ENCODE peak calls at places on chromosomes 3 and 15, in eight cellular contexts. R, Z, T, P, M, N, C and S are unnamed samples.

GRCh38 chr3:99625643-99626414 is 12.6 kb upstream of the COL8A1 start:
- DNase-seq in R (no peak), Z (no peak), T (no peak), P (peak), M (no peak), N (no peak), C (no peak), S (no peak)

GRCh38 chr3:142279965-142280590 is 54.7 kb upstream of the GK5 start:
- DNase-seq in R (no peak), Z (peak), T (peak), P (peak), M (peak), N (peak), C (no peak), S (peak)

GRCh38 chr15:65916664-65917406 is 47.5 kb downstream of the RAB11A start:
- DNase-seq in R (peak), Z (no peak), T (peak), P (peak), M (peak), N (peak), C (no peak), S (no peak)

GRCh38 chr15:25469377-25469776 is 30.6 kb upstream of the UBE3A start:
- DNase-seq in R (no peak), Z (no peak), T (peak), P (peak), M (peak), N (no peak), C (no peak), S (no peak)

GRCh38 chr3:14474363-14475081 is 65.6 kb downstream of the GRIP2 start:
- DNase-seq in R (no peak), Z (no peak), T (no peak), P (peak), M (no peak), N (no peak), C (no peak), S (no peak)

GRCh38 chr15:38707802-38708671 is 143.4 kb upstream of the RASGRP1 start:
- DNase-seq in R (no peak), Z (no peak), T (no peak), P (peak), M (peak), N (peak), C (no peak), S (no peak)

GRCh38 chr3:112136959-112137693 is 4.1 kb upstream of the GCSAM start:
- DNase-seq in R (no peak), Z (no peak), T (no peak), P (peak), M (peak), N (no peak), C (no peak), S (no peak)

GRCh38 chr3:114205541-114205940 is 26.7 kb upstream of the DRD3 start:
- DNase-seq in R (no peak), Z (no peak), T (no peak), P (peak), M (no peak), N (no peak), C (no peak), S (no peak)

GRCh38 chr3:115961390-115961789 is 338.1 kb downstream of the GAP43 start:
- DNase-seq in R (no peak), Z (no peak), T (no peak), P (no peak), M (peak), N (no peak), C (no peak), S (no peak)

GRCh38 chr3:66709464-66710058 is 208.7 kb upstream of the LRIG1 start:
- DNase-seq in R (no peak), Z (no peak), T (no peak), P (no peak), M (no peak), N (no peak), C (no peak), S (no peak)

GRCh38 chr3:18443670-18444596 is 18.8 kb upstream of the SATB1 start:
- DNase-seq in R (peak), Z (no peak), T (peak), P (peak), M (no peak), N (peak), C (peak), S (no peak)

GRCh38 chr3:52388348-52388821 is 56.5 kb downstream of the SEMA3G start:
- DNase-seq in R (no peak), Z (no peak), T (no peak), P (no peak), M (no peak), N (no peak), C (no peak), S (no peak)

GRCh38 chr15:97933589-97933988 is 26.9 kb upstream of the ARRDC4 start:
- DNase-seq in R (no peak), Z (no peak), T (no peak), P (no peak), M (no peak), N (no peak), C (no peak), S (no peak)
- TF ChIP-seq CTCF in R (no peak), Z (no peak), T (no peak), P (no peak), M (no peak), N (no peak), C (no peak), S (no peak)

DNA sequence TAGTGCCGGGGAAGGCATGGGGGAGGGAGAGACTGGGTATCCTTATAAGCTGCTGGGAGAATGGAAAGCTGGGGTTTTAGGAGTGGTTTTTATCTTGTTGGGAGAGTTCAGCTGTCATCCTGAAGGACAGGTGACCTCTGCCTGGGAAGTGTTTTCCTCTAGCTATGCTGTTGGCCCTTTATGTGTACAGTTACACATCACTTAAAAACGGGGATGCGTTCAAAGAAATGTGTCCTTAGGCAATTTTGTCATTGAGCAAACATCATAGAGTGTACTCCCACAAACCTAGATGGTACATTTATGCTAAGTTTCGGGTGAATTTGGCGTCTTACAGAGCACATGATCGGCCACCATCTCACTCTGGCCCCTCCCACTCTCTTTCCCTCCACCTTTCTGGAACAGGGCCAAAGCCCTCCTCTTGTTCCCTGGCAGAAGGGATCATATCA is 164.3 kb upstream of the NUDT16 start:
- DNase-seq in R (no peak), Z (no peak), T (no peak), P (no peak), M (peak), N (no peak), C (no peak), S (no peak)
- H3K4me3 ChIP-seq in R (no peak), Z (no peak), T (no peak), P (no peak), M (no peak), N (no peak), C (no peak), S (no peak)

DNA sequence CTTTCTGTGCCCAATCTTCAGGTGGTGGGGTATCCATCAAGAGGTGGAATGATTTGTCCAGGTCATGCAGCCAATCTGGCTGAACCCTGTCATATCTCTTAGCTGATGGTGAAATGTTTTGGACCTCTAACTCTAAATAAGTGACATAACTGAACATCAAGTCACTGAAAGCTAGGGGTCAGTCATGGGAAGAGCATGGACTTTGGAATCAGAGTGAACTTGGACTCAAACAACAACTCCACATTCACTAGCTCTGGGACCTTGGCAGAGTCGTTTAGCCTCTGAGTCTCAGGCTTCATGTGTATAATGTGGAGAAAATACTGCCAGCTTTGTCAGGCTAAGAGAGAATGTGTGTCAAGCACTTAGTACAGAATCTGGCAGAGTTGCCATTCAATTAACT is 557.8 kb upstream of the CFAP20DC start:
- DNase-seq in R (no peak), Z (no peak), T (no peak), P (peak), M (no peak), N (no peak), C (no peak), S (peak)
- TF ChIP-seq CTCF in R (no peak), Z (no peak), T (peak), P (no peak), M (no peak), N (no peak), C (no peak), S (peak)

GRCh38 chr3:73623316-73623715 is 1.4 kb downstream of the PDZRN3 start:
- DNase-seq in R (no peak), Z (no peak), T (peak), P (no peak), M (no peak), N (peak), C (no peak), S (no peak)

GRCh38 chr3:73623996-73624362 is 762 bp downstream of the PDZRN3 start:
- DNase-seq in R (no peak), Z (no peak), T (peak), P (peak), M (peak), N (peak), C (peak), S (no peak)

GRCh38 chr3:73618461-73618860 is 6.3 kb downstream of the PDZRN3 start:
- DNase-seq in R (no peak), Z (no peak), T (no peak), P (peak), M (no peak), N (no peak), C (no peak), S (no peak)

GRCh38 chr3:73622135-73622534 is 2.6 kb downstream of the PDZRN3 start:
- DNase-seq in R (no peak), Z (no peak), T (peak), P (no peak), M (no peak), N (peak), C (peak), S (no peak)

DNA sequence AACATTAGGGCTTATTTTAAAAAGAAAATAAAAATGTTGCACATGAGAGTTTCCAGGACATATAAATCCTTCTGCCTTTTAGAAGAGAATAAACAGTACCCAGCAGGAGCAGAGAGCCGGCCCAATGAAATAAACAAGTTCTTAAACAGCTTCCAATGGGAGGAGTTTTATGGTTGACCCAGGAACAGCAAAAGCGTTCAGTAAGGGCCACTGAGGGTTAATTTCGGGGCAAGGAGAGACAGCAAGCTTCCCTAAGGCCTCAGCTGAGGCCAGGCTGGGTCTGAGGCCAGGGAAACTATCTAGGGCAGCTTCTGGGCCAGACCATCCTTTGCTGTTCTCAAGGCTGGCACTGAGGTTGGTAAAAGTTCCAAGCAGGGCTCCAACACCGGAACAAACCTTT is 3.4 kb downstream of the PDZRN3 start:
- DNase-seq in R (no peak), Z (no peak), T (no peak), P (no peak), M (no peak), N (no peak), C (no peak), S (no peak)
- H3K4me3 ChIP-seq in R (peak), Z (peak), T (peak), P (peak), M (peak), N (no peak), C (no peak), S (no peak)